ENCODE peak calls at places on chromosomes 13 and 19, in eight cellular contexts. One of them, this sample, is unnamed.

GRCh38 chr13:51831519-51831918 is 13.5 kb downstream of the TMEM272 start:
- DNase-seq in A549: no peak
- DNase-seq in body of pancreas: no peak
- DNase-seq in suprapubic skin: no peak
- DNase-seq in heart left ventricle: no peak
- DNase-seq in transverse colon: no peak
- DNase-seq in lower leg skin: no peak
- DNase-seq in uterus: no peak
- DNase-seq in this sample: no peak

GRCh38 chr19:3062165-3063105 is at the start of gene TLE5:
- DNase-seq in transverse colon: peak
- DNase-seq in lower leg skin: no peak
- DNase-seq in A549: no peak
- DNase-seq in body of pancreas: peak
- DNase-seq in heart left ventricle: peak
- DNase-seq in suprapubic skin: no peak
- DNase-seq in uterus: no peak
- DNase-seq in this sample: peak

GRCh38 chr19:1269478-1270167 is 491 bp downstream of the CIRBP start:
- DNase-seq in body of pancreas: peak
- DNase-seq in lower leg skin: peak
- DNase-seq in uterus: peak
- DNase-seq in heart left ventricle: peak
- DNase-seq in transverse colon: peak
- DNase-seq in suprapubic skin: peak
- DNase-seq in A549: peak
- DNase-seq in this sample: peak

GRCh38 chr13:30141773-30142501 is 165.4 kb downstream of the KATNAL1 start:
- DNase-seq in lower leg skin: no peak
- DNase-seq in suprapubic skin: no peak
- DNase-seq in uterus: no peak
- DNase-seq in A549: no peak
- DNase-seq in heart left ventricle: no peak
- DNase-seq in transverse colon: no peak
- DNase-seq in body of pancreas: no peak
- DNase-seq in this sample: no peak

GRCh38 chr19:35211545-35212230 is 16.9 kb downstream of the FAM187B start:
- DNase-seq in lower leg skin: peak
- DNase-seq in body of pancreas: no peak
- DNase-seq in transverse colon: peak
- DNase-seq in suprapubic skin: peak
- DNase-seq in uterus: peak
- DNase-seq in heart left ventricle: peak
- DNase-seq in A549: no peak
- DNase-seq in this sample: peak

GRCh38 chr19:13981021-13981420 is 25.1 kb downstream of the RFX1 start:
- DNase-seq in A549: no peak
- DNase-seq in body of pancreas: no peak
- DNase-seq in uterus: no peak
- DNase-seq in transverse colon: no peak
- DNase-seq in heart left ventricle: no peak
- DNase-seq in suprapubic skin: no peak
- DNase-seq in lower leg skin: no peak
- DNase-seq in this sample: no peak

GRCh38 chr19:15563325-15563794 is 51.7 kb upstream of the CYP4F8 start:
- DNase-seq in suprapubic skin: no peak
- DNase-seq in uterus: no peak
- DNase-seq in heart left ventricle: peak
- DNase-seq in A549: no peak
- DNase-seq in transverse colon: peak
- DNase-seq in lower leg skin: no peak
- DNase-seq in body of pancreas: peak
- DNase-seq in this sample: peak

GRCh38 chr19:51131780-51132680 is 7.3 kb downstream of the SIGLEC9 start:
- DNase-seq in body of pancreas: no peak
- DNase-seq in heart left ventricle: no peak
- DNase-seq in suprapubic skin: peak
- DNase-seq in transverse colon: peak
- DNase-seq in lower leg skin: no peak
- DNase-seq in uterus: no peak
- DNase-seq in A549: no peak
- DNase-seq in this sample: no peak

GRCh38 chr13:110155072-110155471 is 151.9 kb downstream of the COL4A1 start:
- DNase-seq in heart left ventricle: no peak
- DNase-seq in uterus: no peak
- DNase-seq in body of pancreas: no peak
- DNase-seq in lower leg skin: no peak
- DNase-seq in suprapubic skin: no peak
- DNase-seq in transverse colon: no peak
- DNase-seq in A549: no peak
- DNase-seq in this sample: no peak

GRCh38 chr19:50933640-50934039 is 19.2 kb downstream of the KLK5 start:
- DNase-seq in uterus: no peak
- DNase-seq in body of pancreas: no peak
- DNase-seq in heart left ventricle: no peak
- DNase-seq in suprapubic skin: no peak
- DNase-seq in A549: no peak
- DNase-seq in transverse colon: no peak
- DNase-seq in lower leg skin: peak
- DNase-seq in this sample: no peak

GRCh38 chr19:18322318-18322758 is 538 bp downstream of the LSM4 start:
- DNase-seq in body of pancreas: no peak
- DNase-seq in A549: peak
- DNase-seq in heart left ventricle: no peak
- DNase-seq in transverse colon: peak
- DNase-seq in lower leg skin: no peak
- DNase-seq in suprapubic skin: no peak
- DNase-seq in uterus: no peak
- DNase-seq in this sample: no peak

GRCh38 chr19:2332341-2333026 is 4.0 kb downstream of the SPPL2B start:
- DNase-seq in transverse colon: peak
- DNase-seq in A549: no peak
- DNase-seq in suprapubic skin: no peak
- DNase-seq in uterus: no peak
- DNase-seq in body of pancreas: no peak
- DNase-seq in lower leg skin: no peak
- DNase-seq in heart left ventricle: no peak
- DNase-seq in this sample: no peak

GRCh38 chr19:39968789-39969188 is 2.2 kb upstream of the PSMC4 start:
- DNase-seq in heart left ventricle: no peak
- DNase-seq in lower leg skin: no peak
- DNase-seq in suprapubic skin: no peak
- DNase-seq in uterus: no peak
- DNase-seq in transverse colon: no peak
- DNase-seq in A549: no peak
- DNase-seq in body of pancreas: no peak
- DNase-seq in this sample: no peak

GRCh38 chr19:35793381-35794165 is 18.2 kb downstream of the ARHGAP33 start:
- DNase-seq in heart left ventricle: no peak
- DNase-seq in suprapubic skin: no peak
- DNase-seq in body of pancreas: no peak
- DNase-seq in transverse colon: no peak
- DNase-seq in uterus: no peak
- DNase-seq in lower leg skin: no peak
- DNase-seq in A549: peak
- DNase-seq in this sample: no peak

GRCh38 chr13:66375756-66376155 is 854.4 kb downstream of the PCDH9 start:
- DNase-seq in lower leg skin: no peak
- DNase-seq in A549: no peak
- DNase-seq in body of pancreas: no peak
- DNase-seq in transverse colon: no peak
- DNase-seq in suprapubic skin: no peak
- DNase-seq in heart left ventricle: no peak
- DNase-seq in uterus: no peak
- DNase-seq in this sample: no peak

GRCh38 chr13:28204043-28204442 is 65.7 kb downstream of the PAN3 start:
- DNase-seq in suprapubic skin: no peak
- DNase-seq in heart left ventricle: no peak
- DNase-seq in uterus: no peak
- DNase-seq in A549: no peak
- DNase-seq in lower leg skin: no peak
- DNase-seq in body of pancreas: no peak
- DNase-seq in transverse colon: no peak
- DNase-seq in this sample: no peak

GRCh38 chr19:50178859-50179537 is 15.9 kb upstream of the IZUMO2 start:
- DNase-seq in suprapubic skin: no peak
- DNase-seq in lower leg skin: no peak
- DNase-seq in heart left ventricle: no peak
- DNase-seq in A549: no peak
- DNase-seq in transverse colon: no peak
- DNase-seq in uterus: no peak
- DNase-seq in body of pancreas: no peak
- DNase-seq in this sample: no peak

GRCh38 chr13:28313579-28313978 is 175.2 kb downstream of the PAN3 start:
- DNase-seq in heart left ventricle: no peak
- DNase-seq in body of pancreas: no peak
- DNase-seq in lower leg skin: no peak
- DNase-seq in transverse colon: no peak
- DNase-seq in suprapubic skin: no peak
- DNase-seq in A549: no peak
- DNase-seq in uterus: no peak
- DNase-seq in this sample: no peak

GRCh38 chr13:45654633-45655349 is 39.3 kb upstream of the ERICH6B start:
- DNase-seq in heart left ventricle: no peak
- DNase-seq in transverse colon: no peak
- DNase-seq in body of pancreas: no peak
- DNase-seq in A549: no peak
- DNase-seq in suprapubic skin: no peak
- DNase-seq in uterus: no peak
- DNase-seq in lower leg skin: no peak
- DNase-seq in this sample: no peak

GRCh38 chr13:66977156-66977555 is 253.0 kb downstream of the PCDH9 start:
- DNase-seq in body of pancreas: no peak
- DNase-seq in transverse colon: no peak
- DNase-seq in heart left ventricle: no peak
- DNase-seq in A549: no peak
- DNase-seq in suprapubic skin: no peak
- DNase-seq in uterus: no peak
- DNase-seq in lower leg skin: no peak
- DNase-seq in this sample: no peak

GRCh38 chr13:71156550-71156949 is 710.5 kb downstream of the DACH1 start:
- DNase-seq in heart left ventricle: no peak
- DNase-seq in suprapubic skin: no peak
- DNase-seq in transverse colon: no peak
- DNase-seq in uterus: no peak
- DNase-seq in A549: no peak
- DNase-seq in body of pancreas: no peak
- DNase-seq in lower leg skin: no peak
- DNase-seq in this sample: no peak

GRCh38 chr13:83350569-83350968 is 531.7 kb downstream of the SLITRK1 start:
- DNase-seq in body of pancreas: no peak
- DNase-seq in A549: no peak
- DNase-seq in transverse colon: no peak
- DNase-seq in heart left ventricle: no peak
- DNase-seq in suprapubic skin: no peak
- DNase-seq in lower leg skin: no peak
- DNase-seq in uterus: no peak
- DNase-seq in this sample: no peak

GRCh38 chr13:108288741-108289140 is 19.2 kb downstream of the TNFSF13B start:
- DNase-seq in A549: no peak
- DNase-seq in body of pancreas: no peak
- DNase-seq in uterus: no peak
- DNase-seq in transverse colon: no peak
- DNase-seq in lower leg skin: no peak
- DNase-seq in heart left ventricle: no peak
- DNase-seq in suprapubic skin: no peak
- DNase-seq in this sample: no peak
- TF ChIP-seq POLR2A in A549: no peak
- TF ChIP-seq POLR2A in body of pancreas: no peak
- TF ChIP-seq POLR2A in uterus: no peak
- TF ChIP-seq POLR2A in transverse colon: no peak
- TF ChIP-seq POLR2A in lower leg skin: no peak
- TF ChIP-seq POLR2A in heart left ventricle: no peak
- TF ChIP-seq POLR2A in suprapubic skin: no peak
- TF ChIP-seq POLR2A in this sample: no peak

DNA sequence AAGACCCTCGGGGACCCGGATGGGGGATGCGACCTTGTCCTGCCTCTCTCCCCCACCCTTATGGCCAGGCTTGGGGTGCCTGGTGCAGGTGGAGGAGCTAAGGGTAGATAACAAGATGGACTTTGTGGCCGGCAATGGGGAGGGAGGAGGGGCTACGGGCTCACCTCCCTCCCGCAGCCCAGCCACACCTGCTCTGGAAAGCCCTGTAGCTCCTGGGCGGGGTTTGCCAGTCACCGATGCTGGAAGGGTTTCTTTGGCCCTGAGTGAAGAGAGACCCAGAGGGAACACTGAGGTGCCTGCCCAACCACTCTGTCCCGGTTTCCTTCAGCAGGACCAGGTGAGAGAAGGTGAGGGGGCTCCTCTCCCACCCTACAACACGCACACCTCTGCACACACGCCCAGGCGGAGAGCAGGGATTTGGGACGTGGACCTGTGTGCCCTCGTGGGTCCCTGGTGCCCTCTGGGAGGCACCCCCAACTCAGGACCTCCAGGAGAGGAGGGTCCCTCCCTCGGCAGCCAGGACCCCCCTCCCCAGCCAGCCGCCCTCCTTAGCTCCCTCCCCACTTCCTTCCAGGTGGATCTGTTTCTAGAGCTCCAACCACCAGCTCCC is at the start of gene FUT2:
- DNase-seq in suprapubic skin: no peak
- DNase-seq in uterus: no peak
- DNase-seq in transverse colon: peak
- DNase-seq in A549: no peak
- DNase-seq in heart left ventricle: no peak
- DNase-seq in body of pancreas: peak
- DNase-seq in lower leg skin: no peak
- DNase-seq in this sample: no peak
- H3K4me3 ChIP-seq in suprapubic skin: peak
- H3K4me3 ChIP-seq in uterus: peak
- H3K4me3 ChIP-seq in transverse colon: peak
- H3K4me3 ChIP-seq in A549: no peak
- H3K4me3 ChIP-seq in heart left ventricle: peak
- H3K4me3 ChIP-seq in body of pancreas: no peak
- H3K4me3 ChIP-seq in lower leg skin: peak
- H3K4me3 ChIP-seq in this sample: peak

DNA sequence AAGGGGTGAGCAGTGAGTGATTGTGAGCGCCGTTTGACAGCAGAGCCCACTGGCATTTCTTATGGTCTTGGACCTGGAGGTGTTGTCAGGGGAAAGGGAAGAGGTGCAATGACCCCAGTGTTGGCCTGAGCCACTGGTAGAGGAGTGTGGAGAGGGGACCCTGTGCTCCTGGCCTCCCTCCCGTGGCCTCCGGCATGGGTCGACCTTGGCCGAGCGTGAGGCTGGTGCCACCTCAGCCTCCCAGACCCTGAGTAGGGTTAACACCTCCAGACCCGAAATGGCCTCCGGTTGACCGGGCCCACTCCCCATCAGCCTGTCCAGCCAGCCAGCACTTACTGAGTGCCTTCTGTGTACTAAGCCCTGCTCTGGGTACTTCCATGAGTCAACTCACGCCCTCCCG is 6.5 kb downstream of the TRAPPC5 start:
- DNase-seq in transverse colon: no peak
- DNase-seq in uterus: no peak
- DNase-seq in A549: no peak
- DNase-seq in lower leg skin: no peak
- DNase-seq in body of pancreas: no peak
- DNase-seq in heart left ventricle: no peak
- DNase-seq in suprapubic skin: no peak
- DNase-seq in this sample: no peak
- TF ChIP-seq POLR2A in transverse colon: no peak
- TF ChIP-seq POLR2A in uterus: no peak
- TF ChIP-seq POLR2A in A549: no peak
- TF ChIP-seq POLR2A in lower leg skin: no peak
- TF ChIP-seq POLR2A in body of pancreas: no peak
- TF ChIP-seq POLR2A in heart left ventricle: no peak
- TF ChIP-seq POLR2A in suprapubic skin: no peak
- TF ChIP-seq POLR2A in this sample: no peak

GRCh38 chr19:23673132-23673531 is 13.9 kb downstream of the ZNF675 start:
- DNase-seq in A549: no peak
- DNase-seq in heart left ventricle: no peak
- DNase-seq in uterus: no peak
- DNase-seq in transverse colon: no peak
- DNase-seq in suprapubic skin: no peak
- DNase-seq in body of pancreas: no peak
- DNase-seq in lower leg skin: no peak
- DNase-seq in this sample: no peak
- H3K4me3 ChIP-seq in A549: no peak
- H3K4me3 ChIP-seq in heart left ventricle: no peak
- H3K4me3 ChIP-seq in uterus: no peak
- H3K4me3 ChIP-seq in transverse colon: no peak
- H3K4me3 ChIP-seq in suprapubic skin: no peak
- H3K4me3 ChIP-seq in body of pancreas: no peak
- H3K4me3 ChIP-seq in lower leg skin: no peak
- H3K4me3 ChIP-seq in this sample: no peak

This sample was measured in prostate gland.